ENCODE peak calls at places on chromosomes 4 and X, in eight cellular contexts. Q is stimulated activated CD4-positive, alpha-beta T cell treated with anti-CD3 and anti-CD28 coated beads, Interleukin-4, amount 100 ng/mL, for 48 hours; A is coronary artery; V is HCEC 1CT; Z is H7; T is gastrocnemius medialis; G is CD4-positive, alpha-beta T cell; D is CD8-positive, alpha-beta T cell. F is an unnamed sample.

GRCh38 chr4:152115121-152115520 is 354.3 kb upstream of the GATB start:
- DNase-seq in Q (no peak), A (no peak), V (no peak), Z (no peak), T (no peak), G (no peak), D (no peak), F (no peak)

GRCh38 chr4:476501-476900 is 22.5 kb downstream of the ZNF721 start:
- DNase-seq in Q (no peak), A (no peak), V (no peak), Z (no peak), T (no peak), G (no peak), D (no peak), F (peak)

GRCh38 chr4:158209825-158210807 is at the start of gene TMEM144:
- DNase-seq in Q (peak), A (peak), V (peak), Z (peak), T (peak), G (peak), D (no peak), F (peak)

GRCh38 chr4:7803371-7803770 is 136.3 kb downstream of the AFAP1 start:
- DNase-seq in Q (no peak), A (no peak), V (no peak), Z (no peak), T (no peak), G (no peak), D (no peak), F (no peak)

GRCh38 chrX:65697173-65697572 is 29.7 kb downstream of the MSN start:
- DNase-seq in Q (no peak), A (no peak), V (peak), Z (no peak), T (no peak), G (no peak), D (no peak), F (peak)

GRCh38 chrX:48490661-48491060 is 14.7 kb downstream of the FTSJ1 start:
- DNase-seq in Q (no peak), A (no peak), V (no peak), Z (no peak), T (no peak), G (no peak), D (no peak), F (no peak)

GRCh38 chrX:31580726-31581125 is 508.9 kb upstream of the FTHL17 start:
- DNase-seq in Q (no peak), A (no peak), V (peak), Z (no peak), T (no peak), G (no peak), D (no peak), F (peak)

GRCh38 chr4:113013746-113014145 is 35.7 kb upstream of the ANK2 start:
- DNase-seq in Q (no peak), A (no peak), V (no peak), Z (no peak), T (no peak), G (no peak), D (no peak), F (no peak)

GRCh38 chrX:16143968-16144367 is 20.6 kb downstream of the GRPR start:
- DNase-seq in Q (no peak), A (no peak), V (no peak), Z (no peak), T (no peak), G (no peak), D (no peak), F (no peak)

GRCh38 chrX:136778020-136778419 is 2.7 kb downstream of the ARHGEF6 start:
- DNase-seq in Q (no peak), A (no peak), V (peak), Z (no peak), T (no peak), G (no peak), D (no peak), F (no peak)

GRCh38 chrX:70087857-70088256 is 25.6 kb downstream of the OTUD6A start:
- DNase-seq in Q (no peak), A (no peak), V (peak), Z (no peak), T (no peak), G (no peak), D (no peak), F (peak)

GRCh38 chr4:25307596-25307995 is 5.0 kb upstream of the ZCCHC4 start:
- DNase-seq in Q (no peak), A (no peak), V (no peak), Z (no peak), T (no peak), G (no peak), D (no peak), F (no peak)

GRCh38 chr4:71774136-71774535 is 9.7 kb downstream of the GC start:
- DNase-seq in Q (no peak), A (no peak), V (no peak), Z (no peak), T (no peak), G (no peak), D (no peak), F (no peak)

GRCh38 chrX:57447856-57448255 is 144.0 kb upstream of the ZXDB start:
- DNase-seq in Q (no peak), A (no peak), V (no peak), Z (no peak), T (no peak), G (no peak), D (no peak), F (no peak)

GRCh38 chr4:156774422-156774821 is 197.2 kb downstream of the PDGFC start:
- DNase-seq in Q (no peak), A (peak), V (peak), Z (no peak), T (peak), G (no peak), D (no peak), F (peak)

GRCh38 chr4:152283806-152284470 is 252.0 kb downstream of the FBXW7 start:
- DNase-seq in Q (no peak), A (no peak), V (no peak), Z (no peak), T (no peak), G (no peak), D (no peak), F (no peak)

GRCh38 chr4:7301846-7302630 is 109.7 kb downstream of the SORCS2 start:
- DNase-seq in Q (no peak), A (no peak), V (no peak), Z (no peak), T (no peak), G (no peak), D (no peak), F (no peak)

GRCh38 chr4:98793658-98794057 is 135.2 kb upstream of the TSPAN5 start:
- DNase-seq in Q (no peak), A (no peak), V (no peak), Z (no peak), T (no peak), G (no peak), D (no peak), F (no peak)

GRCh38 chrX:155767101-155767878 is 113.9 kb upstream of the VAMP7 start:
- DNase-seq in Q (peak), A (peak), V (peak), Z (peak), T (peak), G (peak), D (no peak), F (peak)

GRCh38 chr4:142846105-142846728 is at the start of gene INPP4B:
- DNase-seq in Q (peak), A (peak), V (peak), Z (peak), T (peak), G (peak), D (no peak), F (peak)

GRCh38 chr4:53932784-53933183 is 131.6 kb downstream of the CHIC2 start:
- DNase-seq in Q (no peak), A (no peak), V (no peak), Z (no peak), T (no peak), G (no peak), D (no peak), F (peak)

GRCh38 chr4:163681208-163681821 is 186.8 kb downstream of the TMA16 start:
- DNase-seq in Q (no peak), A (no peak), V (peak), Z (peak), T (no peak), G (no peak), D (no peak), F (peak)

GRCh38 chr4:14771504-14772175 is 230.6 kb upstream of the CPEB2 start:
- DNase-seq in Q (no peak), A (no peak), V (peak), Z (no peak), T (no peak), G (no peak), D (no peak), F (no peak)

GRCh38 chrX:137915466-137915865 is 349.5 kb downstream of the ZIC3 start:
- DNase-seq in Q (no peak), A (no peak), V (no peak), Z (no peak), T (no peak), G (no peak), D (no peak), F (no peak)

GRCh38 chrX:24149346-24150050 is at the start of gene ZFX:
- DNase-seq in Q (peak), A (peak), V (peak), Z (peak), T (peak), G (peak), D (peak), F (peak)

GRCh38 chr4:25863347-25863784 is 578 bp upstream of the SEL1L3 start:
- DNase-seq in Q (no peak), A (no peak), V (no peak), Z (peak), T (no peak), G (no peak), D (no peak), F (no peak)

GRCh38 chr4:114980932-114981693 is 132.3 kb downstream of the NDST4 start:
- DNase-seq in Q (no peak), A (no peak), V (no peak), Z (no peak), T (no peak), G (no peak), D (no peak), F (no peak)

GRCh38 chr4:39855909-39856512 is 121.7 kb downstream of the PDS5A start:
- DNase-seq in Q (no peak), A (no peak), V (peak), Z (no peak), T (no peak), G (no peak), D (no peak), F (peak)

GRCh38 chr4:122163767-122164166 is 11.6 kb downstream of the BLTP1 start:
- DNase-seq in Q (no peak), A (no peak), V (no peak), Z (no peak), T (no peak), G (no peak), D (no peak), F (no peak)

GRCh38 chrX:106608016-106608415 is 3.8 kb upstream of the RADX start:
- DNase-seq in Q (no peak), A (no peak), V (no peak), Z (peak), T (no peak), G (peak), D (peak), F (no peak)

GRCh38 chr4:3365871-3366842 is 73.3 kb downstream of the RGS12 start:
- DNase-seq in Q (no peak), A (peak), V (no peak), Z (peak), T (no peak), G (no peak), D (no peak), F (no peak)

GRCh38 chr4:186024637-186025320 is 44.2 kb upstream of the TLR3 start:
- DNase-seq in Q (no peak), A (no peak), V (no peak), Z (no peak), T (no peak), G (no peak), D (no peak), F (no peak)

GRCh38 chr4:2482693-2483092 is 13.8 kb downstream of the RNF4 start:
- DNase-seq in Q (no peak), A (no peak), V (peak), Z (no peak), T (peak), G (no peak), D (no peak), F (peak)